ENCODE peak calls at places on chromosomes 6 and 20, in seven cellular contexts. X, B, L, T, V, I and G are unnamed samples.

GRCh38 chr6:36933102-36933501 is 21.4 kb upstream of the PI16 start:
- DNase-seq in T (no peak), V (no peak), B (no peak), L (no peak), X (no peak), I (no peak), G (no peak)

GRCh38 chr6:166927240-166927941 is 29.0 kb downstream of the RNASET2 start:
- DNase-seq in T (no peak), L (no peak), X (no peak), B (no peak), I (no peak), V (no peak), G (peak; percentile 6)

GRCh38 chr6:168188974-168189678 is 110.1 kb upstream of the FRMD1 start:
- DNase-seq in V (no peak), I (no peak), T (peak; percentile 46), B (no peak), L (no peak), X (peak; percentile 3), G (peak; percentile 8)

GRCh38 chr20:43349841-43350240 is 107.9 kb upstream of the SRSF6 start:
- DNase-seq in T (no peak), I (no peak), X (no peak), B (no peak), L (no peak), V (no peak), G (no peak)

GRCh38 chr6:62891065-62891647 is 320.1 kb upstream of the FKBP1C start:
- DNase-seq in V (no peak), X (no peak), I (no peak), L (peak; percentile 52), T (no peak), B (no peak), G (no peak)

GRCh38 chr6:147621280-147621679 is 112.8 kb downstream of the SAMD5 start:
- DNase-seq in X (peak; percentile 25), T (no peak), L (no peak), V (no peak), I (no peak), B (no peak), G (peak; percentile 91)

GRCh38 chr6:53297004-53297403 is 51.7 kb downstream of the ELOVL5 start:
- DNase-seq in I (no peak), T (no peak), L (no peak), B (no peak), X (no peak), V (no peak), G (no peak)

GRCh38 chr6:108174371-108175175 is 8.8 kb downstream of the NR2E1 start:
- DNase-seq in I (no peak), V (no peak), T (no peak), L (peak; percentile 91), X (no peak), B (no peak), G (no peak)

GRCh38 chr20:50618537-50618936 is 72.8 kb downstream of the RIPOR3 start:
- DNase-seq in B (no peak), T (no peak), I (no peak), L (no peak), X (no peak), V (no peak), G (no peak)

GRCh38 chr6:135722679-135723078 is 128.8 kb upstream of the PDE7B start:
- DNase-seq in I (no peak), V (no peak), B (no peak), T (no peak), L (no peak), X (no peak), G (no peak)

GRCh38 chr20:37903317-37904007 is 535 bp downstream of the VSTM2L start:
- DNase-seq in B (no peak), I (no peak), X (no peak), L (peak; percentile 29), V (no peak), T (no peak), G (no peak)

GRCh38 chr6:116278853-116279231 is 888 bp downstream of the TSPYL1 start:
- DNase-seq in T (peak; percentile 79), L (peak; percentile 45), I (peak; percentile 57), B (peak; percentile 81), X (peak; percentile 77), V (no peak), G (peak; percentile 71)

GRCh38 chr6:149334201-149334600 is 16.7 kb downstream of the TAB2 start:
- DNase-seq in B (no peak), I (no peak), T (no peak), V (no peak), X (no peak), L (no peak), G (no peak)

GRCh38 chr6:7446644-7447325 is 57.2 kb downstream of the RIOK1 start:
- DNase-seq in L (no peak), T (no peak), B (no peak), V (no peak), I (no peak), X (no peak), G (no peak)

GRCh38 chr6:33431880-33432541 is 12.1 kb downstream of the SYNGAP1 start:
- DNase-seq in I (no peak), B (peak; percentile 53), V (no peak), X (no peak), T (peak; percentile 44), L (peak; percentile 66), G (no peak)

GRCh38 chr6:42068872-42069522 is 18.7 kb downstream of the TAF8 start:
- DNase-seq in L (no peak), T (no peak), I (no peak), B (peak; percentile 31), V (no peak), X (no peak), G (no peak)

GRCh38 chr6:153959281-153959680 is 79.8 kb upstream of the OPRM1 start:
- DNase-seq in B (no peak), X (no peak), L (no peak), T (no peak), I (no peak), V (no peak), G (no peak)

GRCh38 chr6:134870677-134871498 is 79.0 kb downstream of the ALDH8A1 start:
- DNase-seq in V (no peak), I (no peak), L (no peak), T (no peak), B (no peak), X (no peak), G (no peak)

GRCh38 chr6:143060354-143060805 is 309 bp upstream of the AIG1 start:
- DNase-seq in T (peak; percentile 92), X (peak; percentile 88), I (peak; percentile 81), B (peak; percentile 95), L (peak; percentile 93), V (no peak), G (peak; percentile 73)

GRCh38 chr6:48144024-48144423 is 33.0 kb upstream of the PTCHD4 start:
- DNase-seq in V (no peak), T (no peak), B (no peak), L (no peak), X (no peak), I (no peak), G (no peak)

GRCh38 chr20:24309596-24309995 is 159.8 kb upstream of the SYNDIG1 start:
- DNase-seq in B (no peak), L (no peak), V (no peak), T (no peak), X (no peak), I (no peak), G (no peak)

GRCh38 chr6:111993342-111993741 is 60.6 kb upstream of the CCN6 start:
- DNase-seq in L (no peak), B (no peak), T (no peak), X (no peak), V (no peak), I (no peak), G (no peak)

GRCh38 chr20:48788486-48789072 is 39.2 kb downstream of the PREX1 start:
- DNase-seq in V (no peak), T (no peak), I (no peak), B (no peak), L (no peak), X (no peak), G (no peak)

GRCh38 chr6:110629153-110629552 is 152.7 kb upstream of the SLC22A16 start:
- DNase-seq in V (no peak), X (no peak), T (no peak), I (no peak), L (no peak), B (no peak), G (no peak)

GRCh38 chr6:133730881-133731280 is 158.0 kb upstream of the TCF21 start:
- DNase-seq in T (no peak), L (no peak), V (no peak), B (no peak), I (no peak), X (no peak), G (no peak)

GRCh38 chr20:12925214-12925755 is 83.5 kb upstream of the SPTLC3 start:
- DNase-seq in B (no peak), L (peak; percentile 85), V (peak; percentile 41), T (no peak), X (peak; percentile 52), I (no peak), G (peak; percentile 20)
- H3K4me3 ChIP-seq in B (no peak overlapping the region), L (no peak overlapping the region), V (no peak overlapping the region), T (no peak overlapping the region), X (no peak overlapping the region), I (no peak overlapping the region), G (no peak overlapping the region)

GRCh38 chr6:15457121-15457646 is 205.6 kb downstream of the DTNBP1 start:
- DNase-seq in L (no peak), X (no peak), I (no peak), B (no peak), V (no peak), T (no peak), G (no peak)

GRCh38 chr6:15462717-15463525 is 199.9 kb downstream of the DTNBP1 start:
- DNase-seq in I (no peak), T (no peak), V (no peak), B (no peak), X (no peak), L (no peak), G (no peak)

GRCh38 chr6:15457903-15458530 is 204.8 kb downstream of the DTNBP1 start:
- DNase-seq in T (no peak), V (no peak), I (no peak), B (no peak), X (no peak), L (no peak), G (no peak)

GRCh38 chr6:15461127-15461944 is 201.5 kb downstream of the DTNBP1 start:
- DNase-seq in V (no peak), B (no peak), I (no peak), L (peak; percentile 63), X (no peak), T (no peak), G (no peak)

GRCh38 chr6:15460110-15460727 is 202.6 kb downstream of the DTNBP1 start:
- DNase-seq in T (no peak), V (no peak), X (peak; percentile 65), L (no peak), B (no peak), I (no peak), G (no peak)
- H3K36me3 ChIP-seq in T (no peaks in the 10 kb centered on the region), V (no peaks in the 10 kb centered on the region), X (no peaks in the 10 kb centered on the region), L (peaks cover 4% of the 10 kb centered on the region), B (no peaks in the 10 kb centered on the region), I (no peaks in the 10 kb centered on the region), G (no peaks in the 10 kb centered on the region)

GRCh38 chr6:140744648-140745320 is 1370.3 kb upstream of the CITED2 start:
- DNase-seq in V (no peak), T (no peak), B (no peak), I (no peak), L (no peak), X (peak; percentile 73), G (no peak)
- H3K4me3 ChIP-seq in V (no peak overlapping the region), T (no peak overlapping the region), B (no peak overlapping the region), I (no peak overlapping the region), L (no peak overlapping the region), X (no peak overlapping the region), G (no peak overlapping the region)

DNA sequence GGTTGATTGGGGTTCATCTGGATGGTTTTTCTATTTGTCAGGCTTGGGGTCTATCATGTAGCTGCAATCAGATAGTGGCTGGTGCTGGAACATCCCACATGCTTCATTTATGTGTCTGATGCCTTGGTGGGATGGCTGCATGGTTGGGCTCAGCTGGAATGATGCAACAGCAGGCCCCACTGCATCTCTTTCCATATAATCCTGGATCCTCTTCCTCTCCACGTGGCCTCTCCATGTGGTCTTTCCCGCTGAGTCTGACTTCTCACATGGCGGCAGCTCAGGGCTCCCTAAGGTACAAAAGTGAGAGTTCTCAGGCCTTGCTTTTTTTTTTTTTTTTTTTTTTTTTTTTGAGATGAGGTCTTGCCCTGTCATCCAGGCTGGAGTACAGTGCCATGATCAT is 65.0 kb upstream of the SUPT3H start:
- DNase-seq in L (no peak), X (no peak), V (no peak), I (no peak), B (no peak), T (no peak), G (no peak)
- H3K36me3 ChIP-seq in L (no peaks in the 10 kb centered on the region), X (no peaks in the 10 kb centered on the region), V (no peaks in the 10 kb centered on the region), I (no peaks in the 10 kb centered on the region), B (no peaks in the 10 kb centered on the region), T (no peaks in the 10 kb centered on the region), G (no peaks in the 10 kb centered on the region)